ENCODE peak calls at places on chromosomes 7 and 10, in five cellular contexts. M is Panc1, W is NB4, H is PC-3, R is cardiac muscle cell. V is an unnamed sample.

GRCh38 chr10:33612116-33612515 is 277.6 kb upstream of the NRP1 start:
- DNase-seq in R (no peak), H (no peak), M (no peak), W (no peak), V (no peak)

GRCh38 chr10:18044976-18045720 is 93.4 kb downstream of the SLC39A12 start:
- DNase-seq in W (peak; percentile 48), H (no peak), M (no peak), R (no peak), V (no peak)

GRCh38 chr7:143003393-143004051 is 23.4 kb downstream of the OR9A2 start:
- DNase-seq in W (peak; percentile 73), H (peak; percentile 71), R (peak; percentile 60), M (peak; percentile 24), V (no peak)

GRCh38 chr10:50358411-50358810 is 107.1 kb upstream of the ASAH2 start:
- DNase-seq in W (no peak), R (no peak), M (no peak), H (no peak), V (no peak)

GRCh38 chr7:110522061-110522750 is 568.7 kb upstream of the LRRN3 start:
- DNase-seq in H (no peak), R (no peak), M (no peak), W (no peak), V (no peak)

GRCh38 chr10:133350950-133351329 is 3.8 kb downstream of the PRAP1 start:
- DNase-seq in W (no peak), H (no peak), R (no peak), M (no peak), V (no peak)

GRCh38 chr7:150829426-150829825 is 22.9 kb upstream of the AOC1 start:
- DNase-seq in W (peak; percentile 84), M (no peak), R (no peak), H (no peak), V (no peak)

GRCh38 chr7:38102486-38102885 is 75.6 kb upstream of the STARD3NL start:
- DNase-seq in M (no peak), W (no peak), H (no peak), R (no peak), V (no peak)

GRCh38 chr10:78937800-78938694 is 130.7 kb upstream of the ZMIZ1 start:
- DNase-seq in R (peak; percentile 29), M (no peak), W (peak; percentile 65), H (peak; percentile 49), V (no peak)

GRCh38 chr7:89002942-89003618 is 207.5 kb upstream of the TEX47 start:
- DNase-seq in R (no peak), M (no peak), H (no peak), W (no peak), V (no peak)
- H3K4me3 ChIP-seq in R (no peak overlapping the region), M (no peak overlapping the region), H (no peak overlapping the region), W (no peak overlapping the region), V (peak overlapping the region; percentile 7)

DNA sequence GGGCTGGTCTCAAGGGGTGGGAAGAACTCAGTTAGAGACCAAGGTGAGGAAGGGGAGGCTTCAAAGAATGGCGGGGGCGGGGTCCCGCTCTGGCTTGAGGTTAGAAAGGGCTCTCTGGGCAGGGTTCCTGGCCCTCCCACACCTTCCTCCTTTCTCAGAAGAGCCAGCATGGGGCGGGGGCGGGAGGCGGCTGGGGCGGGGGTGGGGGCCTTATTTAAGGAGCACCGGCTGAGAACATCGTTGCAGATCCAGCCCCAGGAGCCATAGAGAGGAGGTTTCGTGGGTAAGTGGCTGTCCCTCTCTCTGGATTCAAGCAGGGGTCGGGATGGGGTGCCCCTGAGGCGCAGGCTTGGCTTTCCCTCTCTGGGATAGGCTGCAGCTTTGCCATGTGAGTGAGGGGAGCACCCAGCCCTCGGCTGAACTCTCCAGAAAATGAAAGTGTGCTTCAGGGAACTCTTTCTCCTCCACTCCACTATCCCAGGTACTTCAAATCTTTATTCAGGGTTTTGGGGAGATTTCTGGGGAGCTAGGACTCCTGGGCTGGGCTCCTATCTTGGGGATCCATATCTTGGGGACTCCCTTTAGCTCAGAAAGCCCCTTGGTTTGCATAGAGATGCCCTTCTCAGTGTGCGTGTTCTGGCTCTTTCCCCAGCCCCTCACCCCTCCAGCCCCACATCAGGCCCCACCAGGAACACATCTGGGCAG is 3.3 kb upstream of the CUEDC2 start:
- DNase-seq in M (no peak), W (peak; percentile 91), H (no peak), R (no peak), V (no peak)
- H3K4me3 ChIP-seq in M (peak overlapping the region; percentile 27), W (peak overlapping the region; percentile 64), H (no peak overlapping the region), R (no peak overlapping the region), V (peak overlapping the region; percentile 51)

GRCh38 chr7:112926018-112926417 is 135.8 kb upstream of the TMEM168 start:
- DNase-seq in W (no peak), M (no peak), R (no peak), H (no peak), V (no peak)

GRCh38 chr7:112930787-112931186 is 140.6 kb upstream of the TMEM168 start:
- DNase-seq in H (peak; percentile 21), W (peak; percentile 85), R (no peak), M (no peak), V (no peak)

GRCh38 chr7:112933598-112933997 is 143.4 kb upstream of the TMEM168 start:
- DNase-seq in M (no peak), R (no peak), H (no peak), W (no peak), V (no peak)

DNA sequence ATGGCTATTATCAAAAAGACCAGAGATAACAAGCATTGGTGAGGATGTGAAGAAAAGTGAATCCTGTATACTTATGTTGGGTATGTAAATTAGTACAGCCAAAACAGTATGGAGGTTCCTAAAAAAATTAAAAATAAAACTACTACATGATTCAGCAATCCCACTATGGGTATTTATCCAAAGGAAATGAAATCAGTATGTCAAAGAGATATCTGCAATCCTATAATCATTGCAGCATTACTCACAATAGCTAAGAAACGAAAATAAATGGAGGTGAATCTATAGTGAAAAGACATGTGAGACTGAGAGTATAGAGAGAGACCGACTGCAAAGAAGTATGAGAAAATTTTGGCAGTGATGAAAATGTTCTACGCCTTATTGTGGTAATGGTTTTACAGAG is 139.2 kb upstream of the TMEM168 start:
- DNase-seq in R (no peak), M (no peak), W (no peak), H (no peak), V (no peak)
- H3K4me3 ChIP-seq in R (no peak overlapping the region), M (no peak overlapping the region), W (no peak overlapping the region), H (no peak overlapping the region), V (no peak overlapping the region)

DNA sequence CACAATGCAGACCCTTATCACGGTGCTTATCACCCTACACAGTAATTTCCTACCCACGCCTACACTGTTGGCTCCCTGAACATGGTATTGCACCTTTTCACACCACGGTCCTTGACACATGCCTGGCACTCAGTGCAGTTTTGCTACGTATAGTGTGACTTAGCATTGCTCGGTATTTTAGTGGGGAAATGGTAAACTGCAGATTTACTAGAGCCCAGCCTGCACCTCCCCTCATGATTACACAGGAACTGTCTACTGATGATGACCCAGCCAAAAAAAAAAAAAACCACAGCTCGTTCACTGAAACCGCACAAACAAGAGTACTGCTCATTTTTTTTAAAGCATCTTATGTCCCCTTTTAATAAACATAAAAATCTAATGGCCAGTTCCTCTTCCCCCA is 124.2 kb upstream of the ZNF746 start:
- DNase-seq in M (no peak), R (no peak), W (no peak), H (no peak), V (no peak)
- H3K4me3 ChIP-seq in M (no peak overlapping the region), R (no peak overlapping the region), W (no peak overlapping the region), H (no peak overlapping the region), V (no peak overlapping the region)

GRCh38 chr10:114499120-114499519 is 94.8 kb upstream of the AFAP1L2 start:
- DNase-seq in R (no peak), M (no peak), H (no peak), W (no peak), V (no peak)
- H3K4me3 ChIP-seq in R (no peak overlapping the region), M (no peak overlapping the region), H (no peak overlapping the region), W (no peak overlapping the region), V (no peak overlapping the region)

GRCh38 chr10:46283945-46284285 is 2.9 kb upstream of the ANTXRL start:
- DNase-seq in R (no peak), M (no peak), H (no peak), W (no peak), V (no peak)
- H3K4me3 ChIP-seq in R (peak overlapping the region; percentile 45), M (peak overlapping the region; percentile 56), H (peak overlapping the region; percentile 70), W (peak overlapping the region; percentile 54), V (peak overlapping the region; percentile 89)

GRCh38 chr7:137242616-137243015 is 100.9 kb downstream of the PTN start:
- DNase-seq in H (no peak), R (no peak), M (no peak), W (no peak), V (no peak)

GRCh38 chr7:137245890-137246289 is 97.6 kb downstream of the PTN start:
- DNase-seq in W (no peak), R (no peak), H (peak; percentile 7), M (no peak), V (no peak)

GRCh38 chr7:137241655-137242054 is 101.9 kb downstream of the PTN start:
- DNase-seq in W (no peak), M (no peak), R (no peak), H (no peak), V (no peak)

GRCh38 chr7:137245186-137245585 is 98.3 kb downstream of the PTN start:
- DNase-seq in H (no peak), W (no peak), R (no peak), M (no peak), V (no peak)

DNA sequence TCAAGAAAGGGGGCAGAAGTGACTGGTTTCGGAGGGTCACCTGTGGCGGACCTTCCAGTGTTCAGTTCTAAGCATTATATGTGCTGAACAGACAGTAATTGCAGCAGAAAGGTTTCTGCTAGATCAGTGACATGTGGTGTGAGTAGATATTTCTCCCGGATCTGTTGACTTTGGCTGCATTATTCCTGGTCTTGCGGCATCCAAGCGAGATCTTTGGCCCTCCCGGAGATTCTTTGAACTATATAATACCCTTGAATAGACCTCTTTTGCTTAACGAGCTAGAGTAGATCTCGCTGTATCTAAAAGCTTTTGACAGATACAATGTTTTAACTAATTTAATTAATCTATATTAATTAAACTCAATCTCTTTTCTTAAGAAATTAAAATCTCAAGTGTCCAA is 99.8 kb downstream of the PTN start:
- DNase-seq in R (no peak), W (no peak), M (no peak), H (no peak), V (no peak)
- H3K4me3 ChIP-seq in R (no peak overlapping the region), W (no peak overlapping the region), M (no peak overlapping the region), H (no peak overlapping the region), V (no peak overlapping the region)

GRCh38 chr7:83689855-83690254 is 40.9 kb upstream of the SEMA3E start:
- DNase-seq in H (no peak), R (no peak), M (no peak), W (no peak), V (no peak)

GRCh38 chr7:83681200-83681599 is 32.3 kb upstream of the SEMA3E start:
- DNase-seq in M (no peak), H (no peak), R (no peak), W (no peak), V (no peak)

DNA sequence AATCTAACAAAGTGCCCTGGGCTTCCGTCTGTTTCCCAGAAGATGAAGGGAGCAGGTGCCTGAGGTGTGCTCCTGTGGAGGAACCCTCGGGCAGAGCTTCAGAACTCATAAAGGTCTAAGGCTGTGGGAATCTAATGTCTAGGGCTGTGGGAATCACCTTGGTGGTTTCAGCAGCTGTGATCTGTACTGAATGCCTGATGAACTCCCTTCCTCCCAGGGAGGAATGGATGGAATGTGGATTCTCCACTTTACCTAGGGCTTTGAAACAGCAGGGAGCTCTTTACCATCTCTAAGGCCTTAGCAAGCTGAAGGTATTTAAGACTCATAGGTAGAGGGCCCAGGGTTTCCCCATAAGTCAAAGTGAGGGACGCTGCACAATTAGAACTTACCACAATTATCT is 36.0 kb upstream of the SEMA3E start:
- DNase-seq in M (no peak), H (peak; percentile 62), R (peak; percentile 41), W (no peak), V (no peak)
- H3K4me3 ChIP-seq in M (no peak overlapping the region), H (no peak overlapping the region), R (no peak overlapping the region), W (no peak overlapping the region), V (no peak overlapping the region)

GRCh38 chr7:23333671-23334246 is 34.6 kb downstream of the MALSU1 start:
- DNase-seq in M (peak; percentile 80), W (no peak), H (peak; percentile 96), R (no peak), V (peak; percentile 15)
- H3K4me3 ChIP-seq in M (no peak overlapping the region), W (no peak overlapping the region), H (peak overlapping the region; percentile 30), R (no peak overlapping the region), V (no peak overlapping the region)

V was measured in heart right ventricle.